ENCODE peak calls at places on chromosomes 6 and 20, in six cellular contexts. V is AG10803, W is neural progenitor cell, N is brain microvascular endothelial cell, G is fibroblast of lung, B is Peyer's patch. E is an unnamed sample.

GRCh38 chr6:42571611-42572342 is 7.9 kb downstream of the UBR2 start:
- DNase-seq in G (no peak), W (no peak), N (no peak), V (no peak), B (no peak), E (no peak)

GRCh38 chr6:129183039-129183438 is 300.1 kb downstream of the LAMA2 start:
- DNase-seq in B (no peak), W (no peak), G (no peak), N (no peak), V (no peak), E (no peak)

GRCh38 chr6:24535210-24535609 is 40.4 kb downstream of the ALDH5A1 start:
- DNase-seq in B (no peak), W (no peak), G (no peak), N (no peak), V (no peak), E (no peak)

GRCh38 chr20:63923626-63924025 is 28.7 kb downstream of the DNAJC5 start:
- DNase-seq in W (no peak), N (no peak), V (no peak), G (no peak), B (no peak), E (no peak)

GRCh38 chr6:151962246-151962846 is 154.9 kb downstream of the ESR1 start:
- DNase-seq in B (no peak), N (peak), V (peak), G (peak), W (no peak), E (no peak)

GRCh38 chr6:87731080-87731479 is 29.0 kb upstream of the AKIRIN2 start:
- DNase-seq in N (no peak), B (no peak), W (no peak), V (no peak), G (no peak), E (no peak)

GRCh38 chr20:41862023-41862422 is 243.8 kb upstream of the CHD6 start:
- DNase-seq in G (no peak), W (peak), N (no peak), B (no peak), V (no peak), E (no peak)

GRCh38 chr20:50193851-50194830 is 3.5 kb downstream of the CEBPB start:
- DNase-seq in W (peak), N (no peak), G (peak), V (peak), B (no peak), E (no peak)

GRCh38 chr6:81562169-81562568 is 190.3 kb downstream of the TENT5A start:
- DNase-seq in B (no peak), G (peak), V (peak), N (peak), W (no peak), E (no peak)

GRCh38 chr20:60131375-60131774 is 173.2 kb downstream of the CDH26 start:
- DNase-seq in G (no peak), B (no peak), V (no peak), W (no peak), N (no peak), E (no peak)

GRCh38 chr6:12483712-12484111 is 193.6 kb downstream of the EDN1 start:
- DNase-seq in W (no peak), G (peak), N (peak), B (no peak), V (peak), E (no peak)

GRCh38 chr20:57409672-57410397 is 18.6 kb downstream of the RBM38 start:
- DNase-seq in B (no peak), G (no peak), W (no peak), N (no peak), V (no peak), E (no peak)

GRCh38 chr6:134446228-134446848 is 128.4 kb upstream of the SGK1 start:
- DNase-seq in N (no peak), W (no peak), B (no peak), G (peak), V (peak), E (no peak)

GRCh38 chr6:20969551-20969950 is 435.3 kb downstream of the CDKAL1 start:
- DNase-seq in G (no peak), N (no peak), B (no peak), V (no peak), W (no peak), E (no peak)

GRCh38 chr6:159830481-159831372 is 30.7 kb downstream of the PNLDC1 start:
- DNase-seq in B (no peak), W (no peak), V (no peak), N (no peak), G (no peak), E (no peak)

GRCh38 chr6:142279350-142280180 is 22.2 kb upstream of the ADGRG6 start:
- DNase-seq in N (no peak), V (peak), W (no peak), B (no peak), G (peak), E (no peak)

GRCh38 chr6:106569444-106569843 is 59.9 kb downstream of the RTN4IP1 start:
- DNase-seq in B (no peak), N (no peak), G (peak), V (no peak), W (no peak), E (no peak)

GRCh38 chr6:14476793-14477531 is 359.4 kb downstream of the CD83 start:
- DNase-seq in B (no peak), W (no peak), N (peak), V (peak), G (peak), E (no peak)

GRCh38 chr6:26269406-26270120 is 95.4 kb upstream of the BTN3A2 start:
- DNase-seq in W (no peak), B (no peak), V (no peak), G (no peak), N (no peak), E (no peak)

GRCh38 chr6:144185133-144185836 is 35.0 kb downstream of the STX11 start:
- DNase-seq in W (no peak), G (peak), B (no peak), N (no peak), V (peak), E (no peak)

GRCh38 chr6:15218401-15218800 is 27.5 kb upstream of the JARID2 start:
- DNase-seq in N (no peak), G (no peak), W (no peak), B (no peak), V (no peak), E (no peak)

GRCh38 chr20:34072778-34073177 is 39.3 kb downstream of the EIF2S2 start:
- DNase-seq in W (no peak), N (no peak), G (no peak), V (no peak), B (no peak), E (no peak)

GRCh38 chr20:34076952-34077351 is 35.1 kb downstream of the EIF2S2 start:
- DNase-seq in B (no peak), W (no peak), V (no peak), N (no peak), G (no peak), E (no peak)

GRCh38 chr20:34074101-34074760 is 37.8 kb downstream of the EIF2S2 start:
- DNase-seq in W (no peak), V (no peak), G (no peak), B (no peak), N (no peak), E (no peak)

GRCh38 chr20:34078540-34078939 is 33.5 kb downstream of the EIF2S2 start:
- DNase-seq in V (no peak), W (no peak), B (no peak), N (no peak), G (no peak), E (no peak)

GRCh38 chr20:34075647-34076046 is 36.4 kb downstream of the EIF2S2 start:
- DNase-seq in V (no peak), B (no peak), N (no peak), W (no peak), G (no peak), E (no peak)
- TF ChIP-seq CTCF in V (no peak), B (no peak), N (peak), W (no peak), G (no peak), E (peak)

GRCh38 chr6:2245103-2245953 is at the start of gene GMDS:
- DNase-seq in G (peak), N (peak), B (peak), W (peak), V (peak), E (no peak)
- TF ChIP-seq CTCF in G (no peak), N (no peak), B (no peak), W (no peak), V (no peak), E (peak)

GRCh38 chr20:22248052-22248667 is 336.2 kb downstream of the FOXA2 start:
- DNase-seq in B (no peak), V (no peak), N (peak), G (no peak), W (peak), E (no peak)
- TF ChIP-seq CTCF in B (peak), V (peak), N (no peak), G (no peak), W (peak), E (peak)

DNA sequence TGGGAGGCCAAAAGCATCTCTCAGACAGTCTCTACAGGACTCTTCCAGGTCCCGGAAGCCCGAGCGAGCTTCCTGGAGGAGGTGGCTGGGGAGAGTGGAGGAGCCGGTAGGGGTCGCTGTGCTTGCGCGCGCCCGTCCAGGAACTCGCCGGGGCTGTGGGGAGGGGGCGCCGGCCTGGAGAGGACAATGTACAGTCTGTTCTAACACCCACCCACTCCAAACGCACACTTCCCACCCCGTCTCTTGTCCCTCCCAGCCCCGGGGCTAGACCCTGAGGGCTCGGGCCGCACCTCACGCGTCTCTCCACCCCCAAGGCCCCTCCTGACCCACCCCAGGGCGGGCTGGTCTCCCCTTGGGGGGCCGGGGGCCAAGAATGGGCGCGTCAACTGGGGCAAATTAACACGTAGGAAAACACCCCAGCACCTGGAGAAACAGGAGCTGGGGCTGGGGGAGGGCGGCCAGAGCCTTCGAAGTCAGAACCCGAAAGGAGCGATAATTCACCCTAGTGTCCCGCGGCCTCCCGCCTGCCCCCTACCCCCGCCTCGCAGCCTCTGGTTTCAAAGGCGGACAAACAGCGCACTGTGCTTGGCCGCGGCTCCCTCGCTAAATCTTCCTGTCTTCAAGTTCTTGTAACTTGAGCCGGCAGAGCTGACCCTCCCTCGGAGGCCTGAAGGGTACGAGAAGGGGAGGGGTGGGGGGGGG is 103.2 kb upstream of the FOXP4 start:
- DNase-seq in N (no peak), G (peak), W (peak), V (peak), B (peak), E (no peak)
- TF ChIP-seq CTCF in N (peak), G (no peak), W (peak), V (peak), B (peak), E (peak)

GRCh38 chr6:63486196-63486595 is 86.1 kb upstream of the LOC128125822 start:
- DNase-seq in G (no peak), N (no peak), B (no peak), V (no peak), W (no peak), E (no peak)

GRCh38 chr6:63492476-63492875 is 79.8 kb upstream of the LOC128125822 start:
- DNase-seq in W (no peak), V (no peak), G (no peak), N (no peak), B (no peak), E (no peak)

GRCh38 chr6:63487123-63487813 is 85.0 kb upstream of the LOC128125822 start:
- DNase-seq in N (no peak), W (no peak), G (no peak), V (no peak), B (no peak), E (no peak)

GRCh38 chr6:63493557-63493956 is 78.7 kb upstream of the LOC128125822 start:
- DNase-seq in N (no peak), G (no peak), B (no peak), W (no peak), V (no peak), E (no peak)

GRCh38 chr6:63491104-63491503 is 81.2 kb upstream of the LOC128125822 start:
- DNase-seq in B (no peak), V (no peak), W (no peak), G (no peak), N (no peak), E (no peak)
- TF ChIP-seq CTCF in B (no peak), V (no peak), W (no peak), G (no peak), N (no peak), E (no peak)

GRCh38 chr20:45308078-45308778 is at the start of gene MATN4:
- DNase-seq in G (no peak), V (no peak), W (no peak), N (no peak), B (no peak), E (no peak)
- TF ChIP-seq CTCF in G (no peak), V (no peak), W (no peak), N (no peak), B (peak), E (no peak)

DNA sequence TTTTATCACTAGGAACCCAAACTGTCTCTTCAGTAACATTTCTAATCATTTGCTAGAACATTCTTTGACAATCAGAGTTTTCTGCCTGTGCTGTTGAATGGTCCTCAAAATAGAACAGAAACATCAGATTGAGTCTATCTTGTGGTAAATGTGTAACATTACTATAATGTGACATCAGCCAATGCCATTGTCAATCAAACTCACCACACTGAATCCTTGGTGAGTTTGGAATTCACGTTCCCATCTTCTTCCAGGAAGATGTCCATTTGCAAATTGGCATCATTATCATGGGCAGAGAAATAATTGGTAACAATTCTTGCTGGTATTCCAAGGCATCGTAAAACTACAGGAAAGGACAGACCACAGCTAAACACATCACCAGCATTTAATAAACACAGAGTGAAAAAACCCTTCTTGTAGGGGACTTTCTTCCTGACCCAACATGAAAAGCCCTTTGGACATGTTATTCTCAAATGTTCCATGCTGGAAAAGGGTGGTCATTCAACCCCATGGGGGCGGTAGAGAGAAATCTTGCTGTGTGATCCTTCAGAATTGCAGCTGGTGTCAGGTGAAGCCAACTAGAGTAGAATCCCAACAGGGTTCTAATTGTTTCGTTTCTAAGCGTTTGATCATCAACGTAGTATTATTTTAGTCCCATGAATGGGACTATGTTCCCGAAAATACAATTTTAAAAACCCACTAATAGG is 98.5 kb downstream of the F13A1 start:
- DNase-seq in G (no peak), B (no peak), V (no peak), W (peak), N (no peak), E (no peak)
- TF ChIP-seq CTCF in G (no peak), B (peak), V (peak), W (peak), N (peak), E (peak)

GRCh38 chr6:99789767-99790166 is 183.1 kb downstream of the PRDM13 start:
- DNase-seq in V (no peak), W (no peak), N (no peak), B (no peak), G (no peak), E (no peak)

DNA sequence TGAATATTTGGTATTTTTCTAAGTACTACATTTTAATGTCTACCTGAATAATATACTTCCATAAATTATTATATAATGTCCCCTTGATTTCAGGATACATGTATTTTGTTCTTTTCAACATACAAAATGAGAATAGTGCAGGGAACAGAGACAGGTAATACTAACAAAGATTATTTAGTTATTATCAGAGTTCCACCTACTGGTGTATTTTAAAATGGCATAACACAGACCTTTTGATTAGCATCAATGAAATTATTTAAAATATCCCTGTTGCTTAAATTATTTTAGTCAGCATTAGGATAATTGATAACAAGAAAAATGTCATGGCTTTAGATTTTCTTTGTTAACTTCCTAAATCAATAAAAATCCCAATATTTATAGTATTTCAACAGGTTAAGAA is 184.0 kb downstream of the PRDM13 start:
- DNase-seq in W (no peak), B (no peak), G (no peak), N (no peak), V (no peak), E (no peak)
- TF ChIP-seq CTCF in W (peak), B (no peak), G (no peak), N (no peak), V (peak), E (peak)

E was measured in chondrocyte.